ENCODE peak calls at places on chromosomes 2 and 18, in six cellular contexts. P, W, O, M, T and E are unnamed samples.

GRCh38 chr18:8614875-8615274 is 5.6 kb downstream of the RAB12 start:
- DNase-seq in P (no peak), W (no peak), O (no peak), M (no peak), T (no peak), E (no peak)

GRCh38 chr2:97673915-97674283 is 4.4 kb downstream of the C2orf92 start:
- DNase-seq in P (no peak), W (no peak), O (no peak), M (no peak), T (no peak), E (no peak)

GRCh38 chr2:108106746-108107145 is 120.4 kb downstream of the SLC5A7 start:
- DNase-seq in P (no peak), W (no peak), O (no peak), M (no peak), T (no peak), E (no peak)

GRCh38 chr2:43218221-43218549 is 8.2 kb downstream of the ZFP36L2 start:
- DNase-seq in P (peak), W (no peak), O (no peak), M (peak), T (no peak), E (no peak)

GRCh38 chr2:234425923-234426603 is 70.8 kb downstream of the ARL4C start:
- DNase-seq in P (no peak), W (no peak), O (no peak), M (no peak), T (no peak), E (no peak)

GRCh38 chr2:186590538-186591441 is 934 bp downstream of the ITGAV start:
- DNase-seq in P (peak), W (no peak), O (peak), M (peak), T (no peak), E (peak)

GRCh38 chr18:9101730-9102390 is 639 bp upstream of the NDUFV2 start:
- DNase-seq in P (peak), W (no peak), O (no peak), M (no peak), T (no peak), E (peak)

GRCh38 chr18:22734812-22735627 is 198.1 kb upstream of the RBBP8 start:
- DNase-seq in P (peak), W (no peak), O (no peak), M (no peak), T (no peak), E (no peak)

GRCh38 chr2:240925191-240925575 is 19.0 kb downstream of the CROCC2 start:
- DNase-seq in P (no peak), W (no peak), O (no peak), M (peak), T (peak), E (peak)

GRCh38 chr2:46303822-46304221 is 6.6 kb downstream of the EPAS1 start:
- DNase-seq in P (no peak), W (no peak), O (no peak), M (no peak), T (no peak), E (no peak)

GRCh38 chr18:77071711-77072292 is 60.8 kb downstream of the MBP start:
- DNase-seq in P (peak), W (no peak), O (no peak), M (no peak), T (no peak), E (peak)

GRCh38 chr2:210577263-210578071 is 21.1 kb downstream of the CPS1 start:
- DNase-seq in P (peak), W (no peak), O (peak), M (no peak), T (no peak), E (no peak)

GRCh38 chr18:3879836-3880120 is 429.8 kb downstream of the TGIF1 start:
- DNase-seq in P (no peak), W (no peak), O (no peak), M (no peak), T (no peak), E (no peak)

GRCh38 chr18:70021043-70021442 is 73.4 kb upstream of the CD226 start:
- DNase-seq in P (no peak), W (no peak), O (no peak), M (no peak), T (no peak), E (no peak)

GRCh38 chr2:100350661-100351185 is 28.4 kb upstream of the LONRF2 start:
- DNase-seq in P (no peak), W (no peak), O (no peak), M (peak), T (no peak), E (no peak)

GRCh38 chr18:6315556-6316331 is 99.0 kb downstream of the L3MBTL4 start:
- DNase-seq in P (no peak), W (no peak), O (no peak), M (no peak), T (peak), E (no peak)

GRCh38 chr2:191303349-191304005 is 58.3 kb downstream of the MYO1B start:
- DNase-seq in P (peak), W (no peak), O (no peak), M (no peak), T (no peak), E (no peak)

GRCh38 chr18:8461544-8461943 is 147.7 kb upstream of the RAB12 start:
- DNase-seq in P (peak), W (no peak), O (no peak), M (no peak), T (no peak), E (no peak)

GRCh38 chr2:232229296-232229916 is 149.1 kb upstream of the ALPP start:
- DNase-seq in P (peak), W (no peak), O (no peak), M (no peak), T (peak), E (no peak)

GRCh38 chr18:9617006-9617542 is 2.7 kb upstream of the PPP4R1 start:
- DNase-seq in P (no peak), W (no peak), O (no peak), M (no peak), T (no peak), E (no peak)

GRCh38 chr18:27728659-27729058 is 448.3 kb downstream of the CDH2 start:
- DNase-seq in P (no peak), W (no peak), O (no peak), M (no peak), T (no peak), E (no peak)

GRCh38 chr2:19648583-19648982 is 253.2 kb downstream of the TTC32 start:
- DNase-seq in P (peak), W (no peak), O (peak), M (no peak), T (no peak), E (no peak)

GRCh38 chr2:124426630-124427029 is 401.5 kb downstream of the CNTNAP5 start:
- DNase-seq in P (no peak), W (no peak), O (no peak), M (no peak), T (no peak), E (no peak)

GRCh38 chr18:23864620-23865019 is 149.9 kb upstream of the TTC39C start:
- DNase-seq in P (no peak), W (no peak), O (no peak), M (no peak), T (no peak), E (no peak)

GRCh38 chr18:45658756-45659155 is 43.5 kb downstream of the SLC14A2 start:
- DNase-seq in P (peak), W (no peak), O (no peak), M (no peak), T (no peak), E (no peak)

GRCh38 chr18:34297287-34297686 is 72.6 kb upstream of the NOL4 start:
- DNase-seq in P (no peak), W (no peak), O (no peak), M (no peak), T (no peak), E (no peak)

GRCh38 chr18:7062236-7062635 is 55.4 kb downstream of the LAMA1 start:
- DNase-seq in P (no peak), W (no peak), O (no peak), M (no peak), T (no peak), E (no peak)

GRCh38 chr2:47360937-47361336 is 42.0 kb upstream of the MSH2 start:
- DNase-seq in P (peak), W (no peak), O (peak), M (no peak), T (no peak), E (no peak)

GRCh38 chr2:119857742-119858141 is 98.0 kb downstream of the PTPN4 start:
- DNase-seq in P (no peak), W (no peak), O (no peak), M (no peak), T (no peak), E (no peak)

GRCh38 chr2:154706660-154707059 is 8.2 kb downstream of the KCNJ3 start:
- DNase-seq in P (no peak), W (no peak), O (no peak), M (no peak), T (no peak), E (no peak)

GRCh38 chr2:45373534-45373933 is 237.5 kb downstream of the SRBD1 start:
- DNase-seq in P (no peak), W (no peak), O (no peak), M (no peak), T (no peak), E (no peak)

GRCh38 chr2:48454504-48454903 is 75.5 kb upstream of the STON1 start:
- DNase-seq in P (peak), W (no peak), O (no peak), M (no peak), T (no peak), E (no peak)

GRCh38 chr2:161147856-161148255 is 12.4 kb upstream of the TANK start:
- DNase-seq in P (no peak), W (no peak), O (no peak), M (no peak), T (no peak), E (no peak)

GRCh38 chr2:63000801-63001200 is 49.8 kb upstream of the OTX1 start:
- DNase-seq in P (peak), W (no peak), O (no peak), M (no peak), T (no peak), E (no peak)

GRCh38 chr2:237500681-237501424 is 13.8 kb downstream of the MLPH start:
- DNase-seq in P (peak), W (no peak), O (peak), M (no peak), T (no peak), E (no peak)

GRCh38 chr18:8657873-8658521 is 47.4 kb upstream of the MTCL1 start:
- DNase-seq in P (peak), W (no peak), O (no peak), M (no peak), T (no peak), E (no peak)

GRCh38 chr2:73292906-73293533 is 328 bp downstream of the EGR4 start:
- DNase-seq in P (no peak), W (no peak), O (no peak), M (no peak), T (no peak), E (no peak)

GRCh38 chr2:73291461-73292315 is 1.7 kb downstream of the EGR4 start:
- DNase-seq in P (no peak), W (no peak), O (no peak), M (no peak), T (peak), E (no peak)

GRCh38 chr2:73291093-73291460 is 2.3 kb downstream of the EGR4 start:
- DNase-seq in P (peak), W (no peak), O (no peak), M (peak), T (peak), E (peak)

GRCh38 chr2:73293534-73294171 is at the start of gene EGR4:
- DNase-seq in P (peak), W (no peak), O (peak), M (no peak), T (peak), E (peak)

DNA sequence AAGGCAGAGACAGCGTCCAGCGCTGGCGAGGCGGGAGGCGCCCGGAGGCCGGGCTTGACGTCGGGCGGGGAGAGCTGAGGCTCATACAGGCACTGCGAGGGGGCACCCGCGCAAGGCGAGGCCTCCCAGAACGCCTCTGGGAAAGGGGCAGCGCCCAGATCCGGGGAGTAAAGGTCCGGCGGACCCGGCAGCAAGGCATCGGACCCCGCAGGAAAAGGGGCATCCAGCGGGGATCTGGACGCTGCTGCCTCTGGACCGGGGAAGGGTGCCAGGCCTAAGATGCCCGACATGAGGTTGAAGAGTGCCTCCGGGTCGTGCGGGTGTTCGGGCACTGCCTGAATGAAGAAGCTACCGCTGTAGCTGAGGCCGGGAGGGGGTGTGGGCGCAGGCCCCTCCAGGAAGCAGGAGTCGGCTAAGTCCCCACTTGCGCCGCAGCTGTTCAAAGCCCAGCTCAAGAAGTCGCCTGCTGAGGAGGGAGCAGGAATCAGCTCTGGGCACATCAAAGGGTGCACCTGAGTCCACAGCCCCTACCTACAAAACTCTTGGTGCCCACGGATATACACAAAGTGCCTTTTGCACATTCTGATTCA is 937 bp downstream of the EGR4 start:
- DNase-seq in P (no peak), W (no peak), O (no peak), M (no peak), T (no peak), E (no peak)
- TF ChIP-seq POLR2A in P (no peak), W (no peak), O (no peak), M (no peak), T (no peak), E (no peak)

GRCh38 chr2:169071455-169071854 is 2.1 kb downstream of the DHRS9 start:
- DNase-seq in P (no peak), W (no peak), O (no peak), M (no peak), T (no peak), E (no peak)

GRCh38 chr2:169069818-169070217 is 455 bp downstream of the DHRS9 start:
- DNase-seq in P (no peak), W (no peak), O (no peak), M (no peak), T (no peak), E (no peak)

GRCh38 chr2:169066817-169067356 is 2.5 kb upstream of the DHRS9 start:
- DNase-seq in P (no peak), W (no peak), O (no peak), M (no peak), T (no peak), E (no peak)

GRCh38 chr2:169072163-169072925 is 3.0 kb downstream of the DHRS9 start:
- DNase-seq in P (no peak), W (no peak), O (no peak), M (no peak), T (no peak), E (no peak)

DNA sequence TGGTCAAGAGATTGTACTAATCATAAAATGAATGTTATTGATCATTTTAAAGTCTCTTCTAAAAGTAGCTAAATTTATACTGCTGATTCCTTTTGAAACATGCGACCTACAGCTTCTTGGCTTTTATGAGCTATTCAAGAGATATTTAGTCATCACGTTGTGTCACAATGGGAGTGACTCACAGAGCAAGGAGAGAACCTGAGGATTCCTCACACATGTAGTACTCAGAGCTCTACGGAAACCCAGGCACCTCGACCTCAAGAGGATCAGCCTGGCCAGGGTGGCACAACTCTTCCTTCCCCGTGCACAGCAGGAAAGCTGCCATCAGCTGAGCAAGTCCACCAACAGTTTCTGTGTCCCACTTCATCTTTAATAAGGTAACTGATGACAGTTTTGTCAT is at the start of gene DHRS9:
- DNase-seq in P (peak), W (no peak), O (peak), M (no peak), T (no peak), E (no peak)
- TF ChIP-seq POLR2A in P (no peak), W (no peak), O (no peak), M (no peak), T (no peak), E (no peak)

GRCh38 chr2:69013123-69013836 is at the start of gene ANTXR1:
- DNase-seq in P (peak), W (no peak), O (peak), M (peak), T (no peak), E (peak)
- TF ChIP-seq POLR2A in P (peak), W (no peak), O (peak), M (peak), T (no peak), E (no peak)

GRCh38 chr2:113892004-113892740 is 2.3 kb downstream of the ACTR3 start:
- DNase-seq in P (no peak), W (no peak), O (no peak), M (no peak), T (no peak), E (no peak)

GRCh38 chr2:113888641-113889470 is 1.0 kb upstream of the ACTR3 start:
- DNase-seq in P (no peak), W (no peak), O (no peak), M (no peak), T (peak), E (no peak)

GRCh38 chr2:113891265-113891959 is 1.5 kb downstream of the ACTR3 start:
- DNase-seq in P (no peak), W (no peak), O (no peak), M (no peak), T (no peak), E (no peak)

GRCh38 chr2:113889471-113890252 is at the start of gene ACTR3:
- DNase-seq in P (peak), W (peak), O (peak), M (peak), T (peak), E (peak)

DNA sequence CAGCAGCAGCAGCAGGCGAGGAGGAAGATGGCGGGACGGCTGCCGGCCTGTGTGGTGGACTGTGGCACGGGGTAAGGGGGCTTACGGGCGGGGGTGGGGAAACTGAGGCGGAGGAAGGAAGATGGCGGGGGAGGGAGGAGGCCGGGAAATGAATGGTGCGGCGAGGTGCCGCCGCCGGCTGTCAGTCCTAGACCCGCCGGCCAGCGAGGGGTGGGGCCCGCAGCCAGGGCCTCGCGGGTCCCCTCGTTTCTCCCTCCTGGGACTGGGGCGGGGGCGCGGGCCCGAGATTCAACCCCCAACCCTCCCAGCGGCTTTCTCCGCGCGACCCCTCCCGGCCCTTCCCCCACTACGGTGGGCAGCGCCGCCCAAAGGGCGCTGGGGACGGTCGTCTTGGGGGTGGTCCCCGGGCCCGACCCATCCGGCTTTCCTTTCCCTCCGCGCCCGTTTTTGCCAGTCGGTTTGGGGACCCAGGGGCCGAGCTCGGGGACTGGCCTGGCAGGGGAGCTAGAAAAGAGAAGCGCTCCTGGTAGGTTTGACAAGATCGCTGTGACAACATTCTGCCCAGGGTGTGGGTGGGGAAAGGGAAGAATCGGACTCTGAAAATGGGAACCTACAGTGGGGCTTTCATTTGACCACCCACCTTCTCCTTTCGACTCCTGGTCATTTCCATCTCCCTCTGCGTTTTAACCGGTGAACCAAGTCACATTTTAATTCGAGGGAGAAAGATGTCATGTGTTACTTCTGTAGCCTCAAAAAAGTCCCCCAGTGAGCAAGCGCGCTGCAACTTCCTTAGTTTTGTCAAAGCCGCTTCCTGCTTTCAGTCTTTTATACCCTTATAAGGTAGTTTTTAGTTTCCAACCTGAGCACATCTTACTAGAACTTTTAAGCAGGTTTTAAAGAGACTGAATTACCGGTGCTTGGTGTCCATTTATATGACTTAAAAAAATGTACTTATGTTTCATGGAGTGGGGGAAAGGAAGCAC is 655 bp downstream of the ACTR3 start:
- DNase-seq in P (peak), W (peak), O (no peak), M (peak), T (peak), E (peak)
- TF ChIP-seq POLR2A in P (peak), W (peak), O (peak), M (no peak), T (peak), E (no peak)

DNA sequence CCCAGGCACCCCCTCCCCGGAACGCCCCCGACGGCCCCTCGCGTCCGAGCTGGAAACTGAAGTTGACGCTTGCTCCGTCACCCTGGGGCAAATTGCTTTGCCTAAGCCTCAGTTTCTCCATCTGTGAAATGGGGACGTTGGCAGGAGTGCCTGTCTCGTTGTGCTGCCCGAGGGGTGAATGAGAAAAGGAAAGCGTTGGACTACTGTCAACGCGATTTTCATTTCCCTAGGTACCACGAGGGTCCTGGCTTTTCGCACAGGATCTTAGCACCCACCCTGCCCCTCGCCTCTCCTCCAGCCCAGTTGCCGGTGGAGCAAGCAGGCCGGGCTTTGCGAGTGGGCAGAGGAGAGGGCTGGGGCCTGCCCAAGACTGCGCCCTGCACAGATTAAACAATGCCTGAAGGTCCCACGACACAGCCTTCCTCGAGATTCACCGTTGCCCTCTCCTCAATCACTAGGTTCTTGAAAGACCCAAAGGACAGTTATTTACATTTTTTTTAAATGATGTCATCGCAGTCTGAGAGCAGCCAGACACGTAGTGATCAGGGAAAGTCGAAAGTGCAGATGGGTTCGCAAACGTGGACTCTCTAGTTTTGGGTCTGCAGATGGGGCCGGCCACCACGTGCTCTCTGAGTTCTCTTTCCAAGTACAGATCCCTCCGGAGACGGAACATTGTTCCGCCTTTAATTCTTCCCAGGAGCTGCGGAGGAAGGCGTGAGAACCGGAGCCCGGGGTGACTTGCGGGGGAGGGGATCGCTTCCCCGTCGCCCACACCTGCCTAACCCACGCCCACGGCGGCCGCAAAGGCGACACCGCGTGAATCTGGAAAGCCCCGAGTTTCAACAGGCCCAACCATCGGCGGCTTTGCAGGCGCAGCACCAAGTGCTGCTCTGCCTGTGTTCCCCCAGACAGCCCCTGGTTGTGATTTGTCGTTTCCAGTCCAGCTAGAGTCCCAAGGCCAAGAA is 54.1 kb downstream of the PKDCC start:
- DNase-seq in P (peak), W (peak), O (peak), M (peak), T (peak), E (peak)
- TF ChIP-seq POLR2A in P (peak), W (no peak), O (no peak), M (no peak), T (peak), E (no peak)